ENCODE peak calls at places on chromosome 6, in eight cellular contexts. S is activated T-cell treated with anti-CD3 and anti-CD28 coated beads, Interleukin-2, amount 50 U/mL, for 48 hours; D is NCI-H2171 treated with DMSO at 0.1 percent for 48 hours; O is stomach; B is sciatic nerve; Q is AML-193; I is hypothalamus; H is SW480. P is an unnamed sample.

GRCh38 chr6:53439556-53439955 is 90.8 kb upstream of the ELOVL5 start:
- DNase-seq in D (no peak), H (no peak), S (no peak), B (no peak), O (no peak), Q (no peak), I (no peak), P (peak)

GRCh38 chr6:83055366-83055964 is 10.2 kb downstream of the UBE3D start:
- DNase-seq in D (peak), Q (peak), S (no peak), O (peak), B (peak), H (peak), I (no peak), P (peak)

GRCh38 chr6:94680672-94681212 is 896.6 kb upstream of the MANEA start:
- DNase-seq in B (no peak), S (no peak), Q (no peak), D (no peak), H (no peak), O (no peak), I (no peak), P (no peak)

GRCh38 chr6:67683960-67684359 is 951.1 kb upstream of the ADGRB3 start:
- DNase-seq in I (no peak), D (no peak), O (no peak), B (no peak), S (no peak), Q (peak), H (peak), P (no peak)

GRCh38 chr6:128731249-128732165 is 151.4 kb upstream of the LAMA2 start:
- DNase-seq in H (peak), Q (peak), S (no peak), O (no peak), I (no peak), D (peak), B (no peak), P (peak)

GRCh38 chr6:80625405-80625804 is 518.9 kb downstream of the BCKDHB start:
- DNase-seq in D (no peak), Q (no peak), H (no peak), S (no peak), O (no peak), B (no peak), I (no peak), P (no peak)

GRCh38 chr6:159077123-159077522 is 32.3 kb upstream of the TAGAP start:
- DNase-seq in I (no peak), O (no peak), H (no peak), D (no peak), Q (no peak), S (peak), B (no peak), P (no peak)

GRCh38 chr6:15389759-15390723 is 144.2 kb downstream of the JARID2 start:
- DNase-seq in O (no peak), Q (no peak), S (no peak), H (no peak), B (no peak), D (peak), I (no peak), P (peak)

GRCh38 chr6:42332916-42333315 is 115.3 kb upstream of the MRPS10 start:
- DNase-seq in S (no peak), H (no peak), B (no peak), Q (peak), D (no peak), I (no peak), O (no peak), P (no peak)

GRCh38 chr6:17271628-17272027 is 9.5 kb upstream of the RBM24 start:
- DNase-seq in I (no peak), D (no peak), B (no peak), Q (no peak), O (no peak), H (no peak), S (no peak), P (no peak)

GRCh38 chr6:168169624-168170023 is 90.6 kb upstream of the FRMD1 start:
- DNase-seq in D (no peak), O (no peak), S (no peak), B (no peak), Q (no peak), H (no peak), I (no peak), P (no peak)

GRCh38 chr6:130943738-130944137 is 116.5 kb downstream of the SMLR1 start:
- DNase-seq in B (no peak), O (peak), H (no peak), S (no peak), Q (no peak), I (no peak), D (no peak), P (no peak)

GRCh38 chr6:138215071-138215470 is 3.2 kb downstream of the PBOV1 start:
- DNase-seq in I (no peak), Q (no peak), H (no peak), S (no peak), B (no peak), D (no peak), O (peak), P (no peak)

GRCh38 chr6:151317206-151317994 is 74.0 kb downstream of the ZBTB2 start:
- DNase-seq in I (no peak), Q (no peak), O (no peak), B (no peak), D (no peak), H (no peak), S (no peak), P (peak)

GRCh38 chr6:155377061-155377460 is 62.8 kb upstream of the TFB1M start:
- DNase-seq in H (no peak), O (no peak), B (no peak), S (no peak), D (no peak), I (no peak), Q (no peak), P (peak)

GRCh38 chr6:4388675-4389074 is 253.3 kb upstream of the ECI2 start:
- DNase-seq in B (no peak), D (no peak), Q (no peak), H (peak), O (no peak), I (no peak), S (no peak), P (peak)

GRCh38 chr6:75504902-75505233 is 11.3 kb upstream of the FILIP1 start:
- DNase-seq in S (no peak), H (no peak), O (no peak), B (no peak), Q (no peak), I (no peak), D (no peak), P (peak)

GRCh38 chr6:70282906-70283461 is 19.9 kb downstream of the COL9A1 start:
- DNase-seq in S (no peak), B (no peak), I (no peak), Q (no peak), O (no peak), H (no peak), D (no peak), P (no peak)

GRCh38 chr6:63347599-63347998 is 27.8 kb upstream of the LGSN start:
- DNase-seq in O (no peak), Q (no peak), B (no peak), I (no peak), H (no peak), S (no peak), D (no peak), P (peak)

GRCh38 chr6:7052441-7052936 is 55.3 kb upstream of the RREB1 start:
- DNase-seq in B (peak), Q (no peak), D (peak), O (peak), S (peak), H (peak), I (peak), P (peak)

GRCh38 chr6:69343856-69344255 is 453.0 kb downstream of the LMBRD1 start:
- DNase-seq in S (no peak), I (no peak), H (no peak), Q (no peak), D (no peak), O (no peak), B (no peak), P (no peak)

GRCh38 chr6:149999636-150000035 is 25.7 kb downstream of the RAET1L start:
- DNase-seq in O (no peak), S (no peak), I (no peak), Q (no peak), D (no peak), H (no peak), B (no peak), P (no peak)

GRCh38 chr6:139577124-139577800 is 202.8 kb upstream of the CITED2 start:
- DNase-seq in B (no peak), Q (no peak), D (no peak), I (no peak), H (peak), O (no peak), S (no peak), P (no peak)

GRCh38 chr6:81937296-81937937 is 184.9 kb upstream of the TENT5A start:
- DNase-seq in I (no peak), S (no peak), D (peak), B (no peak), O (no peak), Q (no peak), H (peak), P (peak)

GRCh38 chr6:82337688-82338257 is 25.8 kb upstream of the TPBG start:
- DNase-seq in D (peak), Q (no peak), B (no peak), S (no peak), H (no peak), O (no peak), I (no peak), P (no peak)

GRCh38 chr6:158631678-158632537 is 12.6 kb downstream of the DYNLT1 start:
- DNase-seq in D (no peak), Q (no peak), O (peak), H (no peak), S (peak), B (no peak), I (no peak), P (peak)

GRCh38 chr6:98824163-98824906 is 10.0 kb upstream of the POU3F2 start:
- DNase-seq in S (peak), H (no peak), O (no peak), Q (no peak), D (no peak), I (peak), B (no peak), P (no peak)

P was measured in fibroblast of gingiva.